ENCODE peak calls at places on chromosomes 13 and 19, in five cellular contexts. Z is AG09319; A is naive thymus-derived CD8-positive, alpha-beta T cell; K is stimulated activated CD8-positive, alpha-beta memory T cell treated with anti-CD3 and anti-CD28 coated beads, Interleukin-2, amount 100 ng/mL, for 48 hours; U is hypothalamus. Y is an unnamed sample.

GRCh38 chr13:77907653-77908341 is 10.8 kb downstream of the EDNRB start:
- DNase-seq in U (no peak), K (no peak), A (no peak), Z (no peak), Y (peak)

GRCh38 chr13:74218291-74218690 is 84.1 kb upstream of the KLF12 start:
- DNase-seq in Z (no peak), A (no peak), K (no peak), U (no peak), Y (no peak)

GRCh38 chr13:26679945-26680516 is 80.6 kb downstream of the GPR12 start:
- DNase-seq in A (no peak), U (no peak), K (no peak), Z (no peak), Y (no peak)

GRCh38 chr19:5189318-5189607 is 151.3 kb downstream of the PTPRS start:
- DNase-seq in K (no peak), Z (no peak), U (no peak), A (no peak), Y (no peak)

GRCh38 chr13:26050568-26051230 is 1.1 kb downstream of the SHISA2 start:
- DNase-seq in Z (no peak), U (no peak), K (no peak), A (no peak), Y (peak)

GRCh38 chr19:19860756-19861390 is 4.8 kb upstream of the ZNF253 start:
- DNase-seq in Z (no peak), U (no peak), A (peak), K (no peak), Y (no peak)

GRCh38 chr13:38657191-38657590 is 29.7 kb upstream of the FREM2 start:
- DNase-seq in A (no peak), Z (no peak), U (no peak), K (no peak), Y (no peak)

GRCh38 chr13:41236369-41236768 is 27.0 kb downstream of the MTRF1 start:
- DNase-seq in U (no peak), K (no peak), Z (no peak), A (no peak), Y (no peak)

GRCh38 chr19:57888494-57889231 is at the start of gene ZNF814:
- DNase-seq in Z (peak), A (peak), U (peak), K (peak), Y (no peak)

GRCh38 chr13:108686027-108686426 is 56.6 kb downstream of the MYO16 start:
- DNase-seq in U (no peak), Z (no peak), K (no peak), A (no peak), Y (no peak)

GRCh38 chr13:19153782-19154450 is 27.7 kb downstream of the TUBA3C start:
- DNase-seq in Z (no peak), K (no peak), U (no peak), A (no peak), Y (no peak)

GRCh38 chr19:40144947-40145748 is 46.1 kb upstream of the MAP3K10 start:
- DNase-seq in U (no peak), A (no peak), Z (no peak), K (no peak), Y (no peak)

GRCh38 chr13:36344886-36345437 is 1.2 kb downstream of the SPART start:
- DNase-seq in A (peak), U (no peak), Z (no peak), K (no peak), Y (peak)

GRCh38 chr19:40907968-40908735 is 26.1 kb upstream of the CYP2A7 start:
- DNase-seq in K (peak), A (peak), Z (no peak), U (no peak), Y (no peak)

GRCh38 chr19:48444129-48444932 is 1.5 kb upstream of the GRWD1 start:
- DNase-seq in K (no peak), Z (no peak), A (no peak), U (no peak), Y (no peak)

GRCh38 chr13:41029629-41030028 is 10.5 kb upstream of the ELF1 start:
- DNase-seq in K (no peak), U (no peak), A (no peak), Z (no peak), Y (no peak)

GRCh38 chr13:28885191-28885590 is 65.1 kb downstream of the MTUS2 start:
- DNase-seq in U (no peak), A (no peak), Z (no peak), K (no peak), Y (no peak)

GRCh38 chr13:76717092-76717491 is 169.1 kb downstream of the KCTD12 start:
- DNase-seq in Z (no peak), U (no peak), K (no peak), A (no peak), Y (no peak)

GRCh38 chr13:105474983-105475382 is 1060.5 kb downstream of the EFNB2 start:
- DNase-seq in K (no peak), U (no peak), A (no peak), Z (no peak), Y (no peak)

GRCh38 chr19:45082170-45082569 is 3.1 kb downstream of the GEMIN7 start:
- DNase-seq in A (no peak), Z (no peak), U (no peak), K (no peak), Y (no peak)

GRCh38 chr13:47408546-47409319 is 511.9 kb upstream of the HTR2A start:
- DNase-seq in Z (no peak), A (no peak), U (no peak), K (no peak), Y (no peak)

GRCh38 chr19:17562097-17562496 is 6.6 kb downstream of the COLGALT1 start:
- DNase-seq in U (no peak), A (no peak), Z (no peak), K (no peak), Y (no peak)

GRCh38 chr19:15101479-15102082 is 5.6 kb upstream of the SYDE1 start:
- DNase-seq in U (no peak), Z (no peak), K (no peak), A (peak), Y (peak)

GRCh38 chr13:51519839-51520238 is 64.4 kb upstream of the WDFY2 start:
- DNase-seq in Z (peak), U (no peak), K (no peak), A (no peak), Y (no peak)

GRCh38 chr13:59301166-59301551 is 862.6 kb downstream of the DIAPH3 start:
- DNase-seq in K (no peak), A (no peak), U (no peak), Z (no peak), Y (no peak)

GRCh38 chr13:107211073-107211472 is 643.1 kb upstream of the ARGLU1 start:
- DNase-seq in K (no peak), A (peak), U (no peak), Z (peak), Y (peak)

GRCh38 chr13:90416938-90417337 is 930.5 kb upstream of the MIR17HG start:
- DNase-seq in K (no peak), A (no peak), U (no peak), Z (no peak), Y (no peak)

GRCh38 chr13:51814071-51814470 is 10.1 kb upstream of the DHRS12 start:
- DNase-seq in A (no peak), U (no peak), K (no peak), Z (no peak), Y (no peak)

GRCh38 chr19:57321164-57321563 is 892 bp downstream of the ZNF543 start:
- DNase-seq in A (no peak), Z (no peak), K (no peak), U (no peak), Y (no peak)

GRCh38 chr19:51382004-51382403 is 5.8 kb downstream of the LIM2 start:
- DNase-seq in A (no peak), K (no peak), Z (no peak), U (no peak), Y (no peak)

Y was measured in dermis microvascular lymphatic vessel endothelial cell.